ENCODE peak calls at places on chromosomes 16 and 17, in seven cellular contexts. L, Y, P, B, E, F and N are unnamed samples.

GRCh38 chr17:8420041-8420934 is 15.4 kb upstream of the NDEL1 start:
- DNase-seq in L (peak; percentile 83), F (peak; percentile 80), P (peak; percentile 95), B (peak; percentile 85), E (no peak), Y (peak; percentile 89), N (no peak)

GRCh38 chr17:78765821-78766220 is 16.3 kb downstream of the CYTH1 start:
- DNase-seq in F (no peak), L (no peak), Y (no peak), B (no peak), P (no peak), E (no peak), N (no peak)

GRCh38 chr16:89330177-89330856 is 112.8 kb downstream of the ZNF778 start:
- DNase-seq in B (peak; percentile 74), F (no peak), E (no peak), P (peak; percentile 73), L (peak; percentile 34), Y (peak; percentile 68), N (no peak)

GRCh38 chr17:34613064-34614019 is 34.0 kb downstream of the TMEM132E start:
- DNase-seq in L (no peak), B (no peak), E (no peak), F (no peak), P (no peak), Y (peak; percentile 25), N (no peak)

GRCh38 chr16:84932691-84933090 is 78.6 kb downstream of the ZDHHC7 start:
- DNase-seq in P (no peak), F (no peak), B (no peak), E (no peak), Y (no peak), L (no peak), N (no peak)

GRCh38 chr16:20611975-20612471 is 35.9 kb upstream of the ACSM2B start:
- DNase-seq in B (no peak), L (no peak), F (no peak), E (no peak), P (no peak), Y (peak; percentile 90), N (no peak)

GRCh38 chr16:11801481-11802021 is 4.5 kb upstream of the ZC3H7A start:
- DNase-seq in E (no peak), P (peak; percentile 43), L (no peak), Y (no peak), B (peak; percentile 39), F (no peak), N (no peak)

GRCh38 chr17:71338396-71338795 is 782.4 kb upstream of the SOX9 start:
- DNase-seq in Y (no peak), F (no peak), B (peak; percentile 45), L (peak; percentile 36), E (no peak), P (peak; percentile 80), N (no peak)

GRCh38 chr16:57541754-57542435 is 548 bp upstream of the ADGRG5 start:
- DNase-seq in B (no peak), E (no peak), F (no peak), L (no peak), P (no peak), Y (peak; percentile 3), N (no peak)

GRCh38 chr17:8707591-8708453 is 36.8 kb downstream of the CCDC42 start:
- DNase-seq in Y (no peak), L (peak; percentile 28), E (no peak), P (no peak), B (no peak), F (peak; percentile 88), N (no peak)

GRCh38 chr17:29107084-29107483 is 64.1 kb downstream of the PIPOX start:
- DNase-seq in P (no peak), E (no peak), L (no peak), Y (peak; percentile 80), F (no peak), B (no peak), N (no peak)

GRCh38 chr16:168424-168823 is 2.6 kb downstream of the HBM start:
- DNase-seq in L (no peak), E (no peak), F (no peak), Y (no peak), B (no peak), P (no peak), N (no peak)

GRCh38 chr16:67514382-67514828 is 14.2 kb upstream of the RIPOR1 start:
- DNase-seq in P (peak; percentile 93), B (peak; percentile 93), F (peak; percentile 93), Y (peak; percentile 78), L (peak; percentile 93), E (peak; percentile 42), N (peak; percentile 65)

GRCh38 chr16:27642753-27643152 is 92.8 kb downstream of the KATNIP start:
- DNase-seq in P (peak; percentile 61), F (peak; percentile 39), L (peak; percentile 47), Y (no peak), E (no peak), B (peak; percentile 51), N (no peak)

GRCh38 chr17:27846042-27846655 is 45.8 kb upstream of the NOS2 start:
- DNase-seq in Y (no peak), P (no peak), B (no peak), F (no peak), L (no peak), E (no peak), N (no peak)

GRCh38 chr16:11570258-11570657 is 16.5 kb downstream of the LITAF start:
- DNase-seq in P (no peak), B (no peak), L (no peak), Y (no peak), E (no peak), F (no peak), N (no peak)

GRCh38 chr16:11735801-11736200 is 6.9 kb downstream of the TXNDC11 start:
- DNase-seq in E (no peak), B (no peak), F (no peak), L (no peak), Y (no peak), P (no peak), N (no peak)

GRCh38 chr16:48831081-48831722 is 221.2 kb upstream of the N4BP1 start:
- DNase-seq in F (no peak), Y (no peak), P (no peak), L (no peak), E (no peak), B (no peak), N (no peak)

GRCh38 chr16:48836641-48837040 is 226.7 kb upstream of the N4BP1 start:
- DNase-seq in Y (no peak), L (no peak), E (no peak), B (no peak), P (no peak), F (no peak), N (no peak)

GRCh38 chr16:48829911-48830310 is 219.9 kb upstream of the N4BP1 start:
- DNase-seq in L (no peak), E (no peak), B (no peak), P (no peak), F (no peak), Y (no peak), N (no peak)

GRCh38 chr16:48834576-48834975 is 224.6 kb upstream of the N4BP1 start:
- DNase-seq in B (no peak), L (no peak), F (no peak), Y (no peak), P (no peak), E (no peak), N (no peak)

DNA sequence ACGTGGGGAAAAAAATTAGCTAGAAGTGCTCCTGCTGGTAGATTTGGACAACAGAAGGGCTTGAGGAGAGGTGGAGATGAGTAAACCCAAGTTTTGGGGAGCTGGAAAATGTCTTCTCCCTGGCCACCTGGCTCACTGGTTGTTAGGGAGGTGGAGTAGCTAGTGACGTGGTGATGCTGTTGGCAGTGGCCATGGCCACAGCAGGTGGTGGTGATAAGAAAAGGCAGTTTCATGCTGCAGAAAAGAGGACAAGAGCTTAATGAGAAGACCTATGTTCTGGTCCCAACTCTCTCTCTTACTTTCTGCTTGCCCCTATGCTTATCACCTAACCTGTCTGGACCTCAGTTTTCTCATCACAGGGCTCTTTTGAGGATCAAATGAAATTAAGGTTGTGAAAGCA is 223.5 kb upstream of the N4BP1 start:
- DNase-seq in Y (no peak), F (no peak), P (no peak), E (no peak), B (no peak), L (no peak), N (no peak)
- H3K4me3 ChIP-seq in Y (no peak overlapping the region), F (no peak overlapping the region), P (no peak overlapping the region), E (no peak overlapping the region), B (no peak overlapping the region), L (no peak overlapping the region), N (no peak overlapping the region)

GRCh38 chr17:49443862-49444261 is 29.2 kb upstream of the PHB1 start:
- DNase-seq in B (peak; percentile 41), L (peak; percentile 41), E (no peak), P (no peak), Y (no peak), F (peak; percentile 27), N (no peak)
- H3K4me3 ChIP-seq in B (no peak overlapping the region), L (no peak overlapping the region), E (no peak overlapping the region), P (no peak overlapping the region), Y (no peak overlapping the region), F (no peak overlapping the region), N (no peak overlapping the region)

DNA sequence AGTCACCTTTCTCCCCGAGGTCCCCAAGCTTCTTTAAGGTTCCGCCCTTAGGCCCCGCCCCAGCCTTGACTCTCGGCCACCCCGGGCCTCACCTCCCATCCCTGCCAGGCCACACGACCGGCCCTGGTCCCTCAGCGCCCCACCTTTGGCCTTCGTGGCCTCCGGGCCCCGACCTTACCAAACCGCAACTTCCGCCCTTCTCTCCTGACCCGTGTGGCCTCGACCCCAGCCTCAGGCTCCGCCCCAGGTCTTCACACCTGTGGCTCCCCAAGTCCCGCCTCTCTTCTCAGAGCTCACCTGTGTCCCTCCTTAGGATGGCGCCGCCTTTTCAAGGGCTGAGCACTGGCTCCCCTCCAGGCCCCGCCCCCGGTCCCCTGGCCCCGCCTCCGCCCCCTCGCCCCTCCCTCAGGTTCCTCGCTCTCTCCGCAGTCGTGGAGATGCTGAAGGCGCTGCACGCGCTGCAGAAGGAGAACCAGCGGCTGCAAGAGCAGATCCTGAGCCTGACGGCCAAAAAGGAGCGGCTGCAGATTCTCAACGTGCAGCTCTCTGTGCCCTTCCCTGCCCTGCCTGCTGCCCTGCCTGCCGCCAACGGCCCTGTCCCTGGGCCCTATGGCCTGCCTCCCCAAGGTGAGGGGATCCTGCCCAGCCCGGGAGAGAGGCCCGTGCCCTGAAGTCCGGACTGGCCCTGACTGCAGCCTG is 10.0 kb upstream of the CISD3 start:
- DNase-seq in P (no peak), L (no peak), Y (no peak), B (no peak), E (no peak), F (no peak), N (no peak)
- H3K4me3 ChIP-seq in P (no peak overlapping the region), L (no peak overlapping the region), Y (no peak overlapping the region), B (no peak overlapping the region), E (no peak overlapping the region), F (no peak overlapping the region), N (no peak overlapping the region)

DNA sequence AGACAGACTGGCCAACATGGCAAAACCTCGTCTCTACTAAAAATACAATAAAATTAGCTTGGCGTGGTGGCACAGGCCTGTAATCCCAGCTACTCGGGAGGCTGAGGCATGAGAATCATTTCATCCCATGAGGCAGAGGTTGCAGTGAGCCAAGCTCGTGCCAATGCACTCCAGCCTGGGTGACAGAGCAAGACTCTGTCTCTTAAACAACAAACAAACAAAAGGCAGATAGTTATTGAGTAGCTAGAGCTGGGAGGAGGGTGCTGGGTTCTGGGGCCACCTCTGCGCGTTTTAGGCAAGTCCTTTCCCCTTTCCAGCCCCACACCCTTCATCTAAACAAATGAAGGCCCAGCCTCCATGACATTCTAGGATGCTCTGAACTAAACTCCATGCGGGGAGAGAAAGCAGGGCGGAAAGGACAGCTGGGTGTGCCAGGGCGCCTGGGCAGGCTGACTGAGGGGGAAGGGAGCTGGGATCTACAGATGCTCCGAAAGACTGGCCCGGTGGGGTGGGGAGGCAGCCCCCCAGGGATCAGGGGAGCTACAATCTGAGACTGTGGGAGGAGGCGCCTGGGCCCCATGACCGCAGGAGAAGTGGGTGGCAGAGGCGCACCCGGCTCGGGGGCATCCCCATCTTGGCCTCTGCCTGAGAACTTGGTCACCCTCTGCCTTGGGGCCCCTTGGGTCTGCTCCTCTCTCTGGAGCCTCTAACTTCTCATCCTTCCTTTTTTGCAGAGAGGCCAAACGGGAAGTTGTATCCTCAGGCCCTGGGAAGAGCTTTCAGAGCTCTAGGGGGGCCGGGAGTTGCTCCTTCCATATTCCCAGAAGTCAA is 904 bp downstream of the ITGAL start:
- DNase-seq in L (no peak), P (no peak), E (no peak), F (no peak), Y (no peak), B (no peak), N (no peak)
- H3K4me3 ChIP-seq in L (no peak overlapping the region), P (no peak overlapping the region), E (no peak overlapping the region), F (no peak overlapping the region), Y (no peak overlapping the region), B (no peak overlapping the region), N (no peak overlapping the region)